ENCODE peak calls at places on chromosomes 4 and X, in nine cellular contexts. G is MM.1S, C is OCI-LY7, O is neural progenitor cell, W is SK-N-SH, A is hepatocyte, N is PC-3, Y is GM23248, J is GM23338. Z is an unnamed sample.

GRCh38 chr4:169060396-169061081 is 50.5 kb upstream of the CBR4 start:
- DNase-seq in G (no peak), C (no peak), O (no peak), W (no peak), A (no peak), N (no peak), Y (peak), J (no peak), Z (no peak)

GRCh38 chr4:85495621-85496020 is 20.7 kb downstream of the ARHGAP24 start:
- DNase-seq in G (no peak), C (no peak), O (no peak), W (no peak), A (no peak), N (no peak), Y (peak), J (no peak), Z (no peak)

GRCh38 chr4:15779336-15779735 is 1.2 kb downstream of the CD38 start:
- DNase-seq in G (no peak), C (no peak), O (peak), W (peak), A (peak), N (peak), Y (peak), J (peak), Z (no peak)

GRCh38 chrX:97704474-97704873 is 820.8 kb downstream of the RPA4 start:
- DNase-seq in G (no peak), C (no peak), O (no peak), W (no peak), A (no peak), N (no peak), Y (no peak), J (no peak), Z (no peak)

GRCh38 chr4:41360911-41361830 is 104.4 kb downstream of the UCHL1 start:
- DNase-seq in G (no peak), C (no peak), O (peak), W (peak), A (peak), N (peak), Y (peak), J (peak), Z (no peak)

GRCh38 chr4:118948545-118949144 is 60.0 kb downstream of the SYNPO2 start:
- DNase-seq in G (no peak), C (no peak), O (no peak), W (no peak), A (no peak), N (no peak), Y (peak), J (peak), Z (no peak)

GRCh38 chr4:83905952-83906351 is 370.0 kb downstream of the GPAT3 start:
- DNase-seq in G (peak), C (peak), O (peak), W (no peak), A (no peak), N (peak), Y (no peak), J (peak), Z (no peak)

GRCh38 chrX:148310402-148311200 is 189.8 kb upstream of the AFF2 start:
- DNase-seq in G (peak), C (peak), O (no peak), W (no peak), A (no peak), N (no peak), Y (no peak), J (no peak), Z (no peak)

GRCh38 chrX:49209434-49210251 is 9.7 kb upstream of the SYP start:
- DNase-seq in G (no peak), C (no peak), O (no peak), W (no peak), A (no peak), N (no peak), Y (no peak), J (peak), Z (no peak)

GRCh38 chrX:17242470-17242869 is 132.5 kb upstream of the NHS start:
- DNase-seq in G (peak), C (peak), O (peak), W (peak), A (peak), N (peak), Y (peak), J (peak), Z (peak)

GRCh38 chrX:47191331-47191730 is 2.3 kb upstream of the UBA1 start:
- DNase-seq in G (peak), C (peak), O (peak), W (no peak), A (peak), N (peak), Y (peak), J (peak), Z (peak)

GRCh38 chr4:176753049-176753448 is 39.7 kb downstream of the VEGFC start:
- DNase-seq in G (no peak), C (no peak), O (peak), W (no peak), A (no peak), N (peak), Y (peak), J (no peak), Z (no peak)

GRCh38 chrX:154734101-154734781 is 16.6 kb downstream of the GAB3 start:
- DNase-seq in G (no peak), C (no peak), O (no peak), W (no peak), A (no peak), N (peak), Y (peak), J (no peak), Z (no peak)

GRCh38 chr4:114780205-114780604 is 181.6 kb downstream of the UGT8 start:
- DNase-seq in G (peak), C (peak), O (peak), W (peak), A (peak), N (peak), Y (peak), J (peak), Z (peak)

GRCh38 chr4:183612329-183613250 is 46.4 kb downstream of the RWDD4 start:
- DNase-seq in G (no peak), C (no peak), O (no peak), W (no peak), A (no peak), N (no peak), Y (no peak), J (no peak), Z (no peak)

GRCh38 chrX:69968956-69969355 is 80.8 kb downstream of the AWAT2 start:
- DNase-seq in G (no peak), C (no peak), O (no peak), W (no peak), A (no peak), N (no peak), Y (no peak), J (no peak), Z (no peak)
- TF ChIP-seq EZH2phosphoT487 in G (no peak), C (no peak), O (no peak), W (no peak), A (no peak), N (no peak), Y (no peak), J (no peak), Z (no peak)

GRCh38 chrX:151973851-151974335 is 583 bp downstream of the GABRE start:
- DNase-seq in G (no peak), C (no peak), O (no peak), W (peak), A (peak), N (no peak), Y (peak), J (peak), Z (no peak)
- H2AFZ ChIP-seq in G (no peak), C (no peak), O (no peak), W (no peak), A (peak), N (no peak), Y (peak), J (peak), Z (no peak)

GRCh38 chr4:79964020-79964714 is 108.9 kb downstream of the ANTXR2 start:
- DNase-seq in G (no peak), C (no peak), O (no peak), W (no peak), A (no peak), N (no peak), Y (no peak), J (no peak), Z (no peak)

GRCh38 chr4:79959652-79960051 is 113.4 kb downstream of the ANTXR2 start:
- DNase-seq in G (no peak), C (no peak), O (peak), W (no peak), A (no peak), N (no peak), Y (no peak), J (peak), Z (no peak)

GRCh38 chr4:79964715-79965345 is 108.2 kb downstream of the ANTXR2 start:
- DNase-seq in G (no peak), C (no peak), O (peak), W (no peak), A (peak), N (no peak), Y (no peak), J (peak), Z (no peak)
- TF ChIP-seq EZH2phosphoT487 in G (no peak), C (no peak), O (no peak), W (no peak), A (no peak), N (no peak), Y (no peak), J (no peak), Z (no peak)

DNA sequence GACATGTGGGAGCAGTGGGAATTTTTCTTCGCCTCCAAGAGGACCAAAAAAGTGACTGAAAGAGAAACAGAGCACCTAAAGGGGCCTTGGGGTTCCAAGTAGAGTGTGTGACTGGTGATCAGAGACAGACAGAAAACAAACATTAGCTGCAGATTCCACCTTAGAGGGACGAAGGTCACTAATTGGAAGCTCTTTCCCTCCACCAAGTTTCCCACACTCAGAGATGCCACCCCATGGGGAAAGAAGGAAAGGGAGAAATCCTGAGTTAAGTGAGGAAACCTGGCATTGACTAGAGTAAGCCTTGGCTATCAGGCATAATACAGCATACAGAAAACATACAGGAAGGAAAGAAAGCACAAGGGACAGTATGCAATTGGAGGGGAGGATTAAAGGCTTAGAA is 90.9 kb downstream of the HNRNPD start:
- DNase-seq in G (no peak), C (no peak), O (no peak), W (no peak), A (peak), N (no peak), Y (no peak), J (peak), Z (no peak)
- H2AFZ ChIP-seq in G (no peak), C (peak), O (peak), W (no peak), A (peak), N (no peak), Y (no peak), J (no peak), Z (no peak)